ENCODE peak calls at places on chromosomes 7 and 10, in eight cellular contexts. One of them, this sample, is unnamed. For H3K4me1, the result is how much of the 10 kb centered on the place peaks cover.

GRCh38 chr10:71571460-71572175 is 148.0 kb downstream of the C10orf105 start:
- DNase-seq in IMR-90: no peak
- DNase-seq in right atrium auricular region: no peak
- DNase-seq in endodermal cell: no peak
- DNase-seq in colonic mucosa: no peak
- DNase-seq in upper lobe of right lung: peak
- DNase-seq in pancreas: no peak
- DNase-seq in PC-9: no peak
- DNase-seq in this sample: no peak

GRCh38 chr10:116049158-116049557 is 223.8 kb downstream of the GFRA1 start:
- DNase-seq in upper lobe of right lung: no peak
- DNase-seq in right atrium auricular region: no peak
- DNase-seq in IMR-90: no peak
- DNase-seq in colonic mucosa: no peak
- DNase-seq in PC-9: no peak
- DNase-seq in endodermal cell: no peak
- DNase-seq in pancreas: no peak
- DNase-seq in this sample: no peak

GRCh38 chr7:134789967-134790685 is 10.7 kb downstream of the CALD1 start:
- DNase-seq in colonic mucosa: peak
- DNase-seq in pancreas: no peak
- DNase-seq in right atrium auricular region: no peak
- DNase-seq in endodermal cell: peak
- DNase-seq in PC-9: no peak
- DNase-seq in upper lobe of right lung: no peak
- DNase-seq in IMR-90: peak
- DNase-seq in this sample: no peak

GRCh38 chr10:76632158-76633051 is 1005.2 kb downstream of the KCNMA1 start:
- DNase-seq in colonic mucosa: peak
- DNase-seq in upper lobe of right lung: no peak
- DNase-seq in IMR-90: no peak
- DNase-seq in pancreas: peak
- DNase-seq in right atrium auricular region: no peak
- DNase-seq in PC-9: peak
- DNase-seq in endodermal cell: peak
- DNase-seq in this sample: no peak

GRCh38 chr7:29106128-29106988 is 40.0 kb downstream of the CPVL start:
- DNase-seq in pancreas: peak
- DNase-seq in PC-9: peak
- DNase-seq in right atrium auricular region: peak
- DNase-seq in colonic mucosa: peak
- DNase-seq in endodermal cell: peak
- DNase-seq in IMR-90: peak
- DNase-seq in upper lobe of right lung: no peak
- DNase-seq in this sample: no peak

GRCh38 chr10:28312572-28312971 is 9.7 kb upstream of the MPP7 start:
- DNase-seq in pancreas: no peak
- DNase-seq in upper lobe of right lung: no peak
- DNase-seq in IMR-90: no peak
- DNase-seq in endodermal cell: no peak
- DNase-seq in right atrium auricular region: no peak
- DNase-seq in colonic mucosa: no peak
- DNase-seq in PC-9: no peak
- DNase-seq in this sample: no peak

GRCh38 chr10:96651998-96652431 is 65.2 kb upstream of the TM9SF3 start:
- DNase-seq in PC-9: no peak
- DNase-seq in right atrium auricular region: no peak
- DNase-seq in colonic mucosa: no peak
- DNase-seq in IMR-90: no peak
- DNase-seq in endodermal cell: no peak
- DNase-seq in upper lobe of right lung: no peak
- DNase-seq in pancreas: no peak
- DNase-seq in this sample: peak

GRCh38 chr10:93386496-93387369 is 95.4 kb downstream of the MYOF start:
- DNase-seq in colonic mucosa: no peak
- DNase-seq in upper lobe of right lung: no peak
- DNase-seq in right atrium auricular region: no peak
- DNase-seq in IMR-90: no peak
- DNase-seq in pancreas: no peak
- DNase-seq in endodermal cell: no peak
- DNase-seq in PC-9: no peak
- DNase-seq in this sample: no peak

GRCh38 chr10:77516575-77516974 is 121.0 kb downstream of the KCNMA1 start:
- DNase-seq in IMR-90: no peak
- DNase-seq in right atrium auricular region: no peak
- DNase-seq in upper lobe of right lung: no peak
- DNase-seq in endodermal cell: no peak
- DNase-seq in colonic mucosa: no peak
- DNase-seq in pancreas: no peak
- DNase-seq in PC-9: no peak
- DNase-seq in this sample: no peak

GRCh38 chr10:32256613-32257437 is 90.1 kb downstream of the EPC1 start:
- DNase-seq in right atrium auricular region: peak
- DNase-seq in IMR-90: peak
- DNase-seq in PC-9: no peak
- DNase-seq in pancreas: peak
- DNase-seq in colonic mucosa: peak
- DNase-seq in upper lobe of right lung: peak
- DNase-seq in endodermal cell: peak
- DNase-seq in this sample: peak

GRCh38 chr7:110573862-110574528 is 516.9 kb upstream of the LRRN3 start:
- DNase-seq in pancreas: no peak
- DNase-seq in IMR-90: peak
- DNase-seq in colonic mucosa: no peak
- DNase-seq in upper lobe of right lung: no peak
- DNase-seq in endodermal cell: no peak
- DNase-seq in PC-9: peak
- DNase-seq in right atrium auricular region: no peak
- DNase-seq in this sample: no peak

GRCh38 chr7:96225251-96225650 is 96.6 kb downstream of the SLC25A13 start:
- DNase-seq in IMR-90: no peak
- DNase-seq in right atrium auricular region: no peak
- DNase-seq in upper lobe of right lung: no peak
- DNase-seq in PC-9: no peak
- DNase-seq in endodermal cell: no peak
- DNase-seq in pancreas: no peak
- DNase-seq in colonic mucosa: no peak
- DNase-seq in this sample: no peak

GRCh38 chr7:11784808-11785536 is 47.0 kb downstream of the THSD7A start:
- DNase-seq in colonic mucosa: no peak
- DNase-seq in pancreas: no peak
- DNase-seq in right atrium auricular region: no peak
- DNase-seq in endodermal cell: no peak
- DNase-seq in IMR-90: no peak
- DNase-seq in PC-9: peak
- DNase-seq in upper lobe of right lung: no peak
- DNase-seq in this sample: no peak

GRCh38 chr10:101273330-101273729 is 44.1 kb upstream of the LBX1 start:
- DNase-seq in right atrium auricular region: no peak
- DNase-seq in IMR-90: no peak
- DNase-seq in upper lobe of right lung: no peak
- DNase-seq in colonic mucosa: no peak
- DNase-seq in PC-9: no peak
- DNase-seq in pancreas: no peak
- DNase-seq in endodermal cell: no peak
- DNase-seq in this sample: no peak

GRCh38 chr7:3271298-3271697 is 29.8 kb upstream of the SDK1 start:
- DNase-seq in right atrium auricular region: no peak
- DNase-seq in PC-9: no peak
- DNase-seq in pancreas: no peak
- DNase-seq in IMR-90: no peak
- DNase-seq in colonic mucosa: no peak
- DNase-seq in endodermal cell: no peak
- DNase-seq in upper lobe of right lung: no peak
- DNase-seq in this sample: no peak

GRCh38 chr7:137454169-137455166 is 110.9 kb upstream of the PTN start:
- DNase-seq in PC-9: peak
- DNase-seq in IMR-90: peak
- DNase-seq in endodermal cell: no peak
- DNase-seq in right atrium auricular region: peak
- DNase-seq in upper lobe of right lung: no peak
- DNase-seq in pancreas: no peak
- DNase-seq in colonic mucosa: peak
- DNase-seq in this sample: no peak

DNA sequence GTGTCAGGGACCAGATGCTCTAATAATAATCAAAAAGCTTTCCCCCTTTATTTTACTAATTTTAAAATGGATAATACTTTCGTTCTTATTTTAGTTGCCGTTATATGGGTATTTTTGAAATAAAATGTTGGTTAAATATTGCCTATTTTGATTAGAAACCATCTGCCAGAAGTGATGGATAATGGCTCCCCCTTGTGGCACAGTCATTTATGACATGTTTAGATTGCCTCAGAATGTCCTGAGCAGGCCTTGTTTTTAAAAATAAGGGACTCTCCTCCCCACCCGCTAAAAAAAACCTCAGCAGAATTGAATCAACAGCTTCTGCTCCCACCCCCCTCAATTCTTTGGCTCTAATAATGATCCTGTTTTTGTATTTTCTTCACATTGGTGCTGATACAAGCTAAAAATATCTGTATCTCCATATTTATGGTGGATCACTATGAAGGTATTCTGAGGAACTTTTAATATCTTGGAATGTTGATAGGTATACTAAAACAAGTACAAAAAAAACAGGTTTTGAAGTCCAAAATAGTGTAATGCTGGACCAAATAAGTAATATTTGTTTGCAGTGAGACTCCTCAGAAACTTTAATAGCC is 38.8 kb downstream of the TMEM60 start:
- DNase-seq in endodermal cell: peak
- DNase-seq in pancreas: peak
- DNase-seq in PC-9: peak
- DNase-seq in upper lobe of right lung: no peak
- DNase-seq in right atrium auricular region: peak
- DNase-seq in colonic mucosa: peak
- DNase-seq in IMR-90: peak
- DNase-seq in this sample: no peak
- TF ChIP-seq CTCF in endodermal cell: peak
- TF ChIP-seq CTCF in pancreas: peak
- TF ChIP-seq CTCF in PC-9: peak
- TF ChIP-seq CTCF in upper lobe of right lung: peak
- TF ChIP-seq CTCF in right atrium auricular region: peak
- TF ChIP-seq CTCF in colonic mucosa: peak
- TF ChIP-seq CTCF in IMR-90: peak
- TF ChIP-seq CTCF in this sample: peak

DNA sequence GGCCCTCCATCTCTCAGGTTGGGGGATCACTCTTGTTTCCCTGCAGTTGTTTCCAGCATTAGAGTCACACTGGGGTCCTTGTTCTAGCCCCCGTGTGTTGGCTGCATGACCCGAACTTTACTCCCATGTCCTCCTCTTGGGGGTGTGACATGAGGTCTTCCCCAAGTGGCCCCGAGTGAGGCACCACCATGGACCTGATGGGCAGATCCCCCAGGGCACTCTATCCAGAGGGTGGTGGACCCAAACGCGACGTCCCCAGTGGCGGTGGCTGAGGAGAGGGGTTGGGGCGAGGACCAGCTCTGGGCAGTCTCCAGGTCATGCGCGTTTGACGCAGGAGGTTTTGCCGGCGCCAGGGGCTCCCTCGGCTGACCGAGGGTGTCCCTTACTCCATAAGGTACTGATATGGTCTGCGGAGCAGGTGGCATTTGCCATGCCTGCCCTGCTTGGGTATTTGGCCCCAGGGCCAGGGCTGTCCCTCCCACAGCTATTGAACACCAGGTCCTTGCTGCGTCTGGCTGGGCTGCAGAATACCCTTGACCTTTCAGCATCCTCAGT is 131.9 kb downstream of the LHPP start:
- DNase-seq in upper lobe of right lung: no peak
- DNase-seq in IMR-90: no peak
- DNase-seq in PC-9: no peak
- DNase-seq in colonic mucosa: no peak
- DNase-seq in right atrium auricular region: no peak
- DNase-seq in pancreas: no peak
- DNase-seq in endodermal cell: no peak
- DNase-seq in this sample: peak
- H3K4me1 ChIP-seq in upper lobe of right lung: under half
- H3K4me1 ChIP-seq in IMR-90: under half
- H3K4me1 ChIP-seq in PC-9: under half
- H3K4me1 ChIP-seq in colonic mucosa: under half
- H3K4me1 ChIP-seq in right atrium auricular region: under half
- H3K4me1 ChIP-seq in pancreas: under half
- H3K4me1 ChIP-seq in endodermal cell: under half
- H3K4me1 ChIP-seq in this sample: under half

GRCh38 chr10:99412100-99412499 is 18.3 kb downstream of the GOT1 start:
- DNase-seq in upper lobe of right lung: no peak
- DNase-seq in pancreas: no peak
- DNase-seq in PC-9: no peak
- DNase-seq in endodermal cell: no peak
- DNase-seq in colonic mucosa: no peak
- DNase-seq in IMR-90: no peak
- DNase-seq in right atrium auricular region: no peak
- DNase-seq in this sample: no peak
- H3K27ac ChIP-seq in upper lobe of right lung: no peak
- H3K27ac ChIP-seq in pancreas: no peak
- H3K27ac ChIP-seq in PC-9: no peak
- H3K27ac ChIP-seq in endodermal cell: no peak
- H3K27ac ChIP-seq in colonic mucosa: no peak
- H3K27ac ChIP-seq in IMR-90: no peak
- H3K27ac ChIP-seq in right atrium auricular region: no peak
- H3K27ac ChIP-seq in this sample: no peak

GRCh38 chr7:126842451-126842850 is 410.3 kb downstream of the GRM8 start:
- DNase-seq in PC-9: no peak
- DNase-seq in IMR-90: no peak
- DNase-seq in pancreas: no peak
- DNase-seq in upper lobe of right lung: no peak
- DNase-seq in right atrium auricular region: no peak
- DNase-seq in colonic mucosa: no peak
- DNase-seq in endodermal cell: no peak
- DNase-seq in this sample: no peak

GRCh38 chr7:126839624-126840023 is 413.1 kb downstream of the GRM8 start:
- DNase-seq in pancreas: no peak
- DNase-seq in right atrium auricular region: no peak
- DNase-seq in upper lobe of right lung: no peak
- DNase-seq in endodermal cell: no peak
- DNase-seq in PC-9: no peak
- DNase-seq in IMR-90: no peak
- DNase-seq in colonic mucosa: no peak
- DNase-seq in this sample: no peak

GRCh38 chr7:126840869-126841268 is 411.9 kb downstream of the GRM8 start:
- DNase-seq in PC-9: no peak
- DNase-seq in colonic mucosa: no peak
- DNase-seq in upper lobe of right lung: no peak
- DNase-seq in IMR-90: no peak
- DNase-seq in right atrium auricular region: no peak
- DNase-seq in pancreas: no peak
- DNase-seq in endodermal cell: no peak
- DNase-seq in this sample: no peak

GRCh38 chr7:126845331-126845730 is 407.4 kb downstream of the GRM8 start:
- DNase-seq in pancreas: no peak
- DNase-seq in colonic mucosa: no peak
- DNase-seq in endodermal cell: no peak
- DNase-seq in IMR-90: no peak
- DNase-seq in right atrium auricular region: no peak
- DNase-seq in upper lobe of right lung: no peak
- DNase-seq in PC-9: no peak
- DNase-seq in this sample: no peak

DNA sequence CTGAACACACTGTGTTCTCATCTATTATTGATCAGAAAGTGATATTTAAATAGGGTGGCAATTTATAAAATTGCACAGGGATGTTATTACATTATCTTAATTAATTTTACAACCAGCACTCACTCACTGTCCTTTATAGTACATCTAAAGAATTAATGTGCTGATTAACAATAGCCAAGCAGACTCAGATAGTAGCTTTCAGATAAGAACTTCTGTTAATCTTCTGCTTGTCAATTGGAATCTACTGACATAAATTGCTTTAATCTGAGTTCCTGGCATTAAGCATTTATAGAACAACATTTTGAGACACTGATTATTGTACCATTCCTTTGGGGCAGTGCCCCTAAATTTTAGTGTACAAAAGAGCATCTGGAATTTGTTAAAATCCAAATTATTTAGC is 408.9 kb downstream of the GRM8 start:
- DNase-seq in endodermal cell: no peak
- DNase-seq in IMR-90: no peak
- DNase-seq in upper lobe of right lung: no peak
- DNase-seq in pancreas: no peak
- DNase-seq in PC-9: no peak
- DNase-seq in right atrium auricular region: no peak
- DNase-seq in colonic mucosa: no peak
- DNase-seq in this sample: no peak
- TF ChIP-seq CTCF in endodermal cell: no peak
- TF ChIP-seq CTCF in IMR-90: no peak
- TF ChIP-seq CTCF in upper lobe of right lung: no peak
- TF ChIP-seq CTCF in pancreas: no peak
- TF ChIP-seq CTCF in PC-9: no peak
- TF ChIP-seq CTCF in right atrium auricular region: no peak
- TF ChIP-seq CTCF in colonic mucosa: no peak
- TF ChIP-seq CTCF in this sample: no peak

This sample was measured in left lung.